ENCODE peak calls at places on chromosomes 13 and 19, in nine cellular contexts. S, A, F, Q, H, W, R, T and E are unnamed samples. For H3K36me3, the result is how much of the 10 kb centered on the place peaks cover.

GRCh38 chr19:6087074-6087506 is 23.2 kb downstream of the RFX2 start:
- DNase-seq in W (no peak), T (no peak), H (no peak), R (no peak), A (no peak), F (no peak), Q (no peak), S (no peak), E (peak)

GRCh38 chr19:38120471-38121030 is 103.5 kb downstream of the DPF1 start:
- DNase-seq in T (no peak), W (no peak), F (no peak), S (no peak), R (no peak), H (no peak), Q (no peak), A (no peak), E (no peak)

GRCh38 chr19:1472227-1473055 is 6.6 kb downstream of the C19orf25 start:
- DNase-seq in A (no peak), H (no peak), Q (no peak), T (no peak), S (no peak), F (no peak), W (no peak), R (no peak), E (no peak)

GRCh38 chr13:113969973-113970611 is 3.8 kb downstream of the C13orf46 start:
- DNase-seq in F (no peak), H (peak), R (no peak), W (no peak), T (no peak), S (peak), Q (no peak), A (peak), E (peak)

GRCh38 chr19:53101518-53101917 is 1.7 kb downstream of the ZNF160 start:
- DNase-seq in S (no peak), Q (no peak), W (no peak), T (no peak), A (no peak), F (no peak), H (no peak), R (no peak), E (no peak)

GRCh38 chr19:50569023-50569697 is 925 bp upstream of the LRRC4B start:
- DNase-seq in Q (no peak), H (no peak), F (no peak), R (no peak), A (no peak), W (no peak), T (no peak), S (no peak), E (no peak)

GRCh38 chr13:60229708-60230272 is 66.1 kb upstream of the DIAPH3 start:
- DNase-seq in T (no peak), W (no peak), F (no peak), H (no peak), S (no peak), R (peak), A (no peak), Q (no peak), E (no peak)

GRCh38 chr13:98171806-98172569 is 5.1 kb downstream of the RNF113B start:
- DNase-seq in T (peak), W (no peak), Q (peak), F (peak), H (peak), A (peak), R (peak), S (no peak), E (peak)

GRCh38 chr13:67045357-67045756 is 184.8 kb downstream of the PCDH9 start:
- DNase-seq in A (no peak), H (no peak), S (no peak), T (no peak), F (no peak), R (no peak), Q (no peak), W (no peak), E (no peak)

GRCh38 chr13:36124236-36124822 is 6.9 kb downstream of the DCLK1 start:
- DNase-seq in T (no peak), F (peak), W (no peak), Q (peak), H (peak), R (peak), S (no peak), A (no peak), E (no peak)

GRCh38 chr19:23254141-23254910 is 4.1 kb upstream of the ZNF724 start:
- DNase-seq in T (no peak), Q (no peak), F (no peak), W (no peak), S (no peak), H (no peak), R (no peak), A (no peak), E (no peak)

GRCh38 chr13:31773538-31773937 is 34.2 kb downstream of the RXFP2 start:
- DNase-seq in W (no peak), T (no peak), H (no peak), Q (peak), S (no peak), R (peak), A (no peak), F (peak), E (no peak)

GRCh38 chr13:47553329-47553977 is 447.6 kb downstream of the SUCLA2 start:
- DNase-seq in S (no peak), A (no peak), W (no peak), T (no peak), R (no peak), Q (no peak), F (no peak), H (no peak), E (no peak)

GRCh38 chr13:84481958-84482357 is 599.7 kb upstream of the SLITRK1 start:
- DNase-seq in A (no peak), W (no peak), Q (no peak), R (peak), T (no peak), S (no peak), H (no peak), F (peak), E (no peak)

GRCh38 chr13:84491952-84492351 is 609.7 kb upstream of the SLITRK1 start:
- DNase-seq in T (no peak), S (no peak), F (no peak), Q (no peak), A (no peak), R (no peak), H (no peak), W (no peak), E (no peak)

GRCh38 chr13:84487681-84488080 is 605.4 kb upstream of the SLITRK1 start:
- DNase-seq in R (no peak), T (no peak), Q (no peak), F (no peak), A (no peak), H (no peak), S (no peak), W (no peak), E (no peak)
- H3K36me3 ChIP-seq in R (under half), T (under half), Q (under half), F (under half), A (under half), H (under half), S (under half), W (under half), E (under half)

GRCh38 chr19:21748088-21748487 is 19.3 kb downstream of the ZNF100 start:
- DNase-seq in S (no peak), A (no peak), F (no peak), W (no peak), T (no peak), Q (no peak), R (no peak), H (no peak), E (no peak)
- H3K36me3 ChIP-seq in S (under half), A (under half), F (under half), W (under half), T (under half), Q (under half), R (under half), H (under half), E (under half)

DNA sequence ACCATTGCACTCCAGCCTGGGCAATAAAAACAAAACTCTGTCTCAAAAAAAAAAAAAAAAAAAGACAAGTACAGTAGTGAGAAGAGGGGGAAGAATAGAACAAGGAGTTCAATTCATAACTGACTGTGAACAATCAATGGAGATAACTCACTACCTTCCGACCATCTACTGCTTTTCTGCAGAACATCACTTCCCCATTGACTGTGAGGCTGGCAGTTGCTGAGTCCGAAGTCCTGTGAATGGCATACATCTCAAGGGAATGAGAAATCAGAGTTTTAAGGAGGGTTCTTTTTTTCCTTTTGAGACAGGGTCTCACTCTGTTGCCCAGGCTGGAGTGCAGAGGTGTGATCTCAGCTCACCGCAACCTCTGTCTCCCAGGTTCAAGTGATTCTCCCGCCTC is 11.2 kb downstream of the ZNF565 start:
- DNase-seq in F (no peak), Q (no peak), R (no peak), S (no peak), A (no peak), W (no peak), T (no peak), H (no peak), E (no peak)
- H3K36me3 ChIP-seq in F (under half), Q (under half), R (under half), S (under half), A (under half), W (under half), T (under half), H (under half), E (under half)

GRCh38 chr13:52461265-52461664 is 6.0 kb downstream of the CKAP2 start:
- DNase-seq in F (no peak), H (no peak), S (no peak), W (no peak), A (no peak), R (no peak), Q (no peak), T (no peak), E (no peak)
- H3K36me3 ChIP-seq in F (half or more), H (under half), S (under half), W (under half), A (under half), R (under half), Q (under half), T (under half), E (under half)

GRCh38 chr19:46728208-46728607 is 11.3 kb upstream of the PRKD2 start:
- DNase-seq in S (peak), A (peak), W (no peak), R (no peak), H (no peak), Q (peak), T (no peak), F (no peak), E (no peak)
- H3K36me3 ChIP-seq in S (half or more), A (half or more), W (half or more), R (under half), H (under half), Q (under half), T (half or more), F (half or more), E (half or more)

GRCh38 chr13:101434486-101434885 is 18.0 kb upstream of the ITGBL1 start:
- DNase-seq in S (no peak), T (no peak), W (no peak), F (no peak), R (peak), A (no peak), H (no peak), Q (no peak), E (no peak)
- H3K36me3 ChIP-seq in S (under half), T (under half), W (under half), F (under half), R (under half), A (under half), H (under half), Q (under half), E (under half)